ENCODE peak calls at places on chromosome 15, in four cellular contexts. H is pancreas, O is endodermal cell, F is heart left ventricle. E is an unnamed sample.
A peak's percentile ranks its signal among the peaks of the same experiment; 100 is the strongest.

GRCh38 chr15:67232591-67232990 is 21.9 kb downstream of the AAGAB start:
- DNase-seq in H (no peak), O (no peak), F (no peak), E (no peak)

GRCh38 chr15:56927816-56928215 is 9.4 kb downstream of the TCF12 start:
- DNase-seq in H (no peak), O (no peak), F (no peak), E (no peak)

GRCh38 chr15:61794276-61794675 is 266.0 kb downstream of the VPS13C start:
- DNase-seq in H (no peak), O (no peak), F (no peak), E (no peak)

GRCh38 chr15:66876423-66876730 is 174.3 kb downstream of the SMAD6 start:
- DNase-seq in H (no peak), O (peak; percentile 77), F (no peak), E (no peak)

GRCh38 chr15:93997071-93997658 is 234.2 kb upstream of the MCTP2 start:
- DNase-seq in H (no peak), O (no peak), F (no peak), E (peak; percentile 59)

GRCh38 chr15:80489030-80489594 is 84.9 kb downstream of the ARNT2 start:
- DNase-seq in H (no peak), O (no peak), F (no peak), E (no peak)

GRCh38 chr15:66785637-66786036 is 83.6 kb downstream of the SMAD6 start:
- DNase-seq in H (no peak), O (no peak), F (no peak), E (no peak)

GRCh38 chr15:68559342-68560310 is 19.2 kb upstream of the CORO2B start:
- DNase-seq in H (peak; percentile 78), O (peak; percentile 97), F (peak; percentile 78), E (peak; percentile 75)

GRCh38 chr15:99511529-99511864 is 54.3 kb upstream of the MEF2A start:
- DNase-seq in H (no peak), O (no peak), F (no peak), E (no peak)

GRCh38 chr15:78438595-78439285 is 724 bp downstream of the IREB2 start:
- DNase-seq in H (no peak), O (peak; percentile 68), F (no peak), E (peak; percentile 50)

GRCh38 chr15:27865323-27865922 is 233.7 kb downstream of the OCA2 start:
- DNase-seq in H (no peak), O (no peak), F (no peak), E (no peak)

GRCh38 chr15:83734487-83734886 is 80.6 kb downstream of the ADAMTSL3 start:
- DNase-seq in H (no peak), O (peak; percentile 63), F (no peak), E (no peak)

GRCh38 chr15:62739082-62739481 is 303.5 kb upstream of the TPM1 start:
- DNase-seq in H (no peak), O (peak; percentile 31), F (no peak), E (no peak)

GRCh38 chr15:82918607-82919230 is 33.8 kb downstream of the HOMER2 start:
- DNase-seq in H (no peak), O (no peak), F (no peak), E (no peak)

GRCh38 chr15:85972805-85973540 is 106.7 kb upstream of the AGBL1 start:
- DNase-seq in H (no peak), O (no peak), F (no peak), E (no peak)

GRCh38 chr15:36798366-36798765 is 218.9 kb downstream of the CDIN1 start:
- DNase-seq in H (no peak), O (no peak), F (no peak), E (no peak)

GRCh38 chr15:99032935-99033334 is 25.3 kb upstream of the PGPEP1L start:
- DNase-seq in H (no peak), O (no peak), F (no peak), E (no peak)

GRCh38 chr15:61819386-61819785 is 240.9 kb downstream of the VPS13C start:
- DNase-seq in H (no peak), O (no peak), F (no peak), E (no peak)

GRCh38 chr15:66843581-66843980 is 141.5 kb downstream of the SMAD6 start:
- DNase-seq in H (no peak), O (no peak), F (no peak), E (no peak)

GRCh38 chr15:71551566-71551965 is 258.8 kb upstream of the NR2E3 start:
- DNase-seq in H (no peak), O (no peak), F (no peak), E (no peak)

GRCh38 chr15:83078712-83079111 is 11.7 kb upstream of the BTBD1 start:
- DNase-seq in H (no peak), O (no peak), F (no peak), E (no peak)

GRCh38 chr15:44009056-44009455 is 182.3 kb downstream of the WDR76 start:
- DNase-seq in H (no peak), O (no peak), F (no peak), E (no peak)

GRCh38 chr15:92797168-92798052 is 102.7 kb upstream of the CHD2 start:
- DNase-seq in H (peak; percentile 57), O (peak; percentile 61), F (no peak), E (peak; percentile 87)

GRCh38 chr15:44157679-44158078 is 37.4 kb downstream of the FRMD5 start:
- DNase-seq in H (no peak), O (no peak), F (no peak), E (no peak)

GRCh38 chr15:79089331-79089889 is 1.2 kb downstream of the RASGRF1 start:
- DNase-seq in H (no peak), O (peak; percentile 77), F (no peak), E (no peak)

GRCh38 chr15:52481915-52482314 is 46.8 kb downstream of the MYO5A start:
- DNase-seq in H (no peak), O (no peak), F (no peak), E (peak; percentile 39)

GRCh38 chr15:92315595-92316211 is 78.0 kb upstream of the ST8SIA2 start:
- DNase-seq in H (no peak), O (peak; percentile 2), F (no peak), E (no peak)

GRCh38 chr15:38854506-38854905 is 289.9 kb upstream of the RASGRP1 start:
- DNase-seq in H (no peak), O (no peak), F (no peak), E (no peak)

GRCh38 chr15:75943246-75943645 is 39.6 kb downstream of the FBXO22 start:
- DNase-seq in H (no peak), O (no peak), F (no peak), E (no peak)

GRCh38 chr15:81000144-81000625 is 538 bp upstream of the TLNRD1 start:
- DNase-seq in H (no peak), O (no peak), F (no peak), E (peak; percentile 49)

GRCh38 chr15:23039917-23040281 is 530 bp upstream of the TUBGCP5 start:
- DNase-seq in H (no peak), O (no peak), F (no peak), E (no peak)

GRCh38 chr15:79117442-79118204 is 27.0 kb upstream of the RASGRF1 start:
- DNase-seq in H (no peak), O (peak; percentile 59), F (no peak), E (no peak)

GRCh38 chr15:25768271-25768670 is 94.9 kb downstream of the ATP10A start:
- DNase-seq in H (no peak), O (no peak), F (no peak), E (no peak)

GRCh38 chr15:98292442-98293240 is 332.1 kb downstream of the ARRDC4 start:
- DNase-seq in H (peak; percentile 41), O (peak; percentile 97), F (no peak), E (no peak)

GRCh38 chr15:58903232-58903631 is 30.2 kb downstream of the SLTM start:
- DNase-seq in H (no peak), O (no peak), F (no peak), E (no peak)

GRCh38 chr15:58898150-58898680 is 35.3 kb downstream of the SLTM start:
- DNase-seq in H (no peak), O (no peak), F (no peak), E (no peak)

GRCh38 chr15:58900628-58901027 is 32.9 kb downstream of the SLTM start:
- DNase-seq in H (no peak), O (no peak), F (no peak), E (no peak)
- H3K36me3 ChIP-seq in H (peaks cover 10% of the 10 kb centered on the region), O (peaks cover 75% of the 10 kb centered on the region), F (peaks cover 77% of the 10 kb centered on the region), E (peaks cover 4% of the 10 kb centered on the region)

DNA sequence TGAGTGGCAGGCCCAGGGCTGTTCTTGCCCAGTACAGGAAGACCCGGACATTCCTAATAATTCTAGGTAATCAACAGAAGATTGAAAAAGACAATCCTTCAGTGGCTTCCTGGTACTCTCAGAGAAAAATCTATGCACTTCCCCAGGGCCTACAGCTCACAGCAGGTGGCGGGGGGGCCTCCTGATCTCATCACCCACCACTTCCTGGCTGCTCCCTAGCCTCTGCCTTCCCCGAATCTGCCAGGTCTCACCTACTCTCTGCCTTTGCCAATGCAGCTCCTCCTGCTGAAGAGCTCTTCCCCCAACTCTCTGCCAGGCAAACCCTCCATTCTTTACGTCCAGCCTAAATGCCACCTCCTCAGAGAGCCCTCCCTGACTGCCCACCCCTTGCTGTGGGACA is 37.5 kb downstream of the EHD4 start:
- DNase-seq in H (no peak), O (peak; percentile 80), F (no peak), E (peak; percentile 52)
- H3K4me3 ChIP-seq in H (no peak overlapping the region), O (no peak overlapping the region), F (no peak overlapping the region), E (no peak overlapping the region)

DNA sequence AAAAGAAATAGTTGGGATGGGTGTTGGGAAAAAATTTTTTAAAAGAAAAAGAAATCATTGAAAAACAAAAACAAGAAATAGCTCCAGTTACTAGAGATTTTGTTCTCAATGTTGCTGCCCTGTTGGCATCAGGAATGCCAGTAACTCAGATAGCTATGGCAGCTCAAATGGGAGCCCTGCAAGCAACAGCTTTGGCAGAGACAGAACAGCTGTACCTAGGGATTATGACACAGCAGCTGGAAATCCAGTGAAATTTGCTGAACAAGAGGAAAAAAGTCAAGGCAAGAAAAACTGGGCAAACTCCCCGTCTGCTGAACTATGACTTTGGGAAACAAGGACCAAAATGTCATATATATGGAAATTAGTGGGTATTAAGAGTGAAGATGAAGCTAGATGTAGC is 17.1 kb downstream of the AP3S2 start:
- DNase-seq in H (no peak), O (no peak), F (no peak), E (no peak)
- H3K36me3 ChIP-seq in H (peaks cover 2% of the 10 kb centered on the region), O (peaks cover 45% of the 10 kb centered on the region), F (peaks cover 70% of the 10 kb centered on the region), E (no peaks in the 10 kb centered on the region)

DNA sequence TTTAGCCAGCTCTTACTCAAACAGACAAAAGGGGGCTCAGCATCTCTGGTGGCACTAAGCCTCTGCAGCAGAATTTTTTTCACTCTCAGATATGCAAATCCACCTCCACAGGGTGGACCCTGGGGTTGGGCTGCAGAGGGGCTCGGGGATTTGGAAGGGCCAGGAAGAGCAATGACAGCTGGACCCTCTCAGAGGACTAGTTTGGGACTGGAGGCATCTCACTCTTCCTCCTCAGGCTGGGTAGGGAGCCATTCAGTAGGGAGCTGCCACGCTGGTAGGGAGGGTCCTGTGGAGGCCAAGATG is 58.9 kb downstream of the CYP11A1 start:
- DNase-seq in H (no peak), O (no peak), F (no peak), E (no peak)
- H3K4me3 ChIP-seq in H (no peak overlapping the region), O (no peak overlapping the region), F (no peak overlapping the region), E (no peak overlapping the region)

DNA sequence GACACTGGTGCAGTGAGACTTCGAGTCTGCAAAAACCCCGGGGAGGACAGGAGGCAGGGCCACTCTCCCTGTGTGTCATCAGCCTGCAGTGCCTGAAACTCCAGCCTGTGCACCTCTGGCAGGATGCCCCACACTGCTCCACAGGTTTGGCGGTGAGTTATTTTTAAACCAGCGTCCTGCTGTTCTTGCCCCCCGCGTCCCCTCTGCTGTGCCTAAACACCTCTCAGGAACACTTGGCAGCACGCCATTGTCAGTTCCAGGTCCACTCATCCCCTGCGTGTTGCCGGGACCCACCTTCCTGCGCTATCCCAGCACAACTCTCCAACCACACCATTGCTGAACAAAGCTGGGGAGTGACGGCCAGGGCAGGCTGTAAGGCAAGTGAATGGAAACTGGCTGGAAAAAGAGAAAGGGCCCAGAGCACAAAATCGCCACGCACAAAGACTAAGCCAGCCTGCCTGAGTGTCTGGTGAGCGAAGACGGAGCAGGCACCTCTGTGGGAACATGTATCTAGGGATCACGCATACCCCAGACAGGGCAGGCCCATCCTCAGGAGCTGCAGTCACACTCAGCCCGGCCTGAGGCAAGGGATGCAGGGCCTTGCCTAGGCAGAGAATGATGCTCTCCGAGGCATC is 3.1 kb upstream of the PLA2G4F start:
- DNase-seq in H (no peak), O (no peak), F (peak; percentile 84), E (no peak)
- H3K36me3 ChIP-seq in H (peaks cover 22% of the 10 kb centered on the region), O (peaks cover 58% of the 10 kb centered on the region), F (peaks cover 58% of the 10 kb centered on the region), E (peaks cover 19% of the 10 kb centered on the region)